ENCODE peak calls at places on chromosomes 7 and 10, in eight cellular contexts. One of them, this sample, is unnamed.

GRCh38 chr7:81150951-81151361 is 232.1 kb upstream of the SEMA3C start:
- DNase-seq in activated naive CD8-positive, alpha-beta T cell treated with anti-CD3 and anti-CD28 coated beads for 36 hours: no peak
- DNase-seq in progenitor cell of endocrine pancreas: no peak
- DNase-seq in uterus: no peak
- DNase-seq in AG04450: no peak
- DNase-seq in kidney epithelial cell: no peak
- DNase-seq in EL: peak
- DNase-seq in stimulated activated CD4-positive, alpha-beta T cell treated with anti-CD3 and anti-CD28 coated beads, Interleukin-1b, Interleukin-23, amount 100 ng/mL, for 1 hour: no peak
- DNase-seq in this sample: peak

GRCh38 chr7:95608344-95609173 is 12.2 kb upstream of the PDK4 start:
- DNase-seq in uterus: peak
- DNase-seq in progenitor cell of endocrine pancreas: peak
- DNase-seq in kidney epithelial cell: peak
- DNase-seq in EL: peak
- DNase-seq in stimulated activated CD4-positive, alpha-beta T cell treated with anti-CD3 and anti-CD28 coated beads, Interleukin-1b, Interleukin-23, amount 100 ng/mL, for 1 hour: no peak
- DNase-seq in activated naive CD8-positive, alpha-beta T cell treated with anti-CD3 and anti-CD28 coated beads for 36 hours: no peak
- DNase-seq in AG04450: peak
- DNase-seq in this sample: peak

GRCh38 chr10:108307925-108308312 is 1143.4 kb upstream of the SORCS1 start:
- DNase-seq in stimulated activated CD4-positive, alpha-beta T cell treated with anti-CD3 and anti-CD28 coated beads, Interleukin-1b, Interleukin-23, amount 100 ng/mL, for 1 hour: no peak
- DNase-seq in progenitor cell of endocrine pancreas: no peak
- DNase-seq in uterus: no peak
- DNase-seq in activated naive CD8-positive, alpha-beta T cell treated with anti-CD3 and anti-CD28 coated beads for 36 hours: no peak
- DNase-seq in AG04450: no peak
- DNase-seq in kidney epithelial cell: no peak
- DNase-seq in EL: no peak
- DNase-seq in this sample: no peak

GRCh38 chr7:114949227-114949626 is 27.3 kb downstream of the MDFIC start:
- DNase-seq in kidney epithelial cell: no peak
- DNase-seq in stimulated activated CD4-positive, alpha-beta T cell treated with anti-CD3 and anti-CD28 coated beads, Interleukin-1b, Interleukin-23, amount 100 ng/mL, for 1 hour: no peak
- DNase-seq in progenitor cell of endocrine pancreas: no peak
- DNase-seq in EL: no peak
- DNase-seq in uterus: no peak
- DNase-seq in activated naive CD8-positive, alpha-beta T cell treated with anti-CD3 and anti-CD28 coated beads for 36 hours: no peak
- DNase-seq in AG04450: no peak
- DNase-seq in this sample: no peak

GRCh38 chr7:91940171-91940570 is 491 bp upstream of the AKAP9 start:
- DNase-seq in kidney epithelial cell: no peak
- DNase-seq in EL: peak
- DNase-seq in uterus: peak
- DNase-seq in progenitor cell of endocrine pancreas: no peak
- DNase-seq in stimulated activated CD4-positive, alpha-beta T cell treated with anti-CD3 and anti-CD28 coated beads, Interleukin-1b, Interleukin-23, amount 100 ng/mL, for 1 hour: no peak
- DNase-seq in activated naive CD8-positive, alpha-beta T cell treated with anti-CD3 and anti-CD28 coated beads for 36 hours: peak
- DNase-seq in AG04450: no peak
- DNase-seq in this sample: peak

GRCh38 chr10:104336829-104337526 is 1.3 kb downstream of the ITPRIP start:
- DNase-seq in kidney epithelial cell: no peak
- DNase-seq in activated naive CD8-positive, alpha-beta T cell treated with anti-CD3 and anti-CD28 coated beads for 36 hours: no peak
- DNase-seq in uterus: no peak
- DNase-seq in EL: peak
- DNase-seq in stimulated activated CD4-positive, alpha-beta T cell treated with anti-CD3 and anti-CD28 coated beads, Interleukin-1b, Interleukin-23, amount 100 ng/mL, for 1 hour: no peak
- DNase-seq in progenitor cell of endocrine pancreas: no peak
- DNase-seq in AG04450: no peak
- DNase-seq in this sample: peak

GRCh38 chr7:2405601-2406345 is 2.4 kb downstream of the CHST12 start:
- DNase-seq in stimulated activated CD4-positive, alpha-beta T cell treated with anti-CD3 and anti-CD28 coated beads, Interleukin-1b, Interleukin-23, amount 100 ng/mL, for 1 hour: no peak
- DNase-seq in EL: no peak
- DNase-seq in AG04450: no peak
- DNase-seq in kidney epithelial cell: no peak
- DNase-seq in uterus: no peak
- DNase-seq in activated naive CD8-positive, alpha-beta T cell treated with anti-CD3 and anti-CD28 coated beads for 36 hours: peak
- DNase-seq in progenitor cell of endocrine pancreas: no peak
- DNase-seq in this sample: no peak

GRCh38 chr10:133616371-133617130 is 10.0 kb downstream of the FRG2B start:
- DNase-seq in progenitor cell of endocrine pancreas: no peak
- DNase-seq in kidney epithelial cell: no peak
- DNase-seq in activated naive CD8-positive, alpha-beta T cell treated with anti-CD3 and anti-CD28 coated beads for 36 hours: no peak
- DNase-seq in uterus: no peak
- DNase-seq in stimulated activated CD4-positive, alpha-beta T cell treated with anti-CD3 and anti-CD28 coated beads, Interleukin-1b, Interleukin-23, amount 100 ng/mL, for 1 hour: no peak
- DNase-seq in AG04450: no peak
- DNase-seq in EL: no peak
- DNase-seq in this sample: peak

GRCh38 chr7:18829518-18830252 is 287.8 kb downstream of the TWIST1 start:
- DNase-seq in progenitor cell of endocrine pancreas: no peak
- DNase-seq in activated naive CD8-positive, alpha-beta T cell treated with anti-CD3 and anti-CD28 coated beads for 36 hours: no peak
- DNase-seq in kidney epithelial cell: no peak
- DNase-seq in stimulated activated CD4-positive, alpha-beta T cell treated with anti-CD3 and anti-CD28 coated beads, Interleukin-1b, Interleukin-23, amount 100 ng/mL, for 1 hour: no peak
- DNase-seq in EL: peak
- DNase-seq in AG04450: no peak
- DNase-seq in uterus: no peak
- DNase-seq in this sample: peak

GRCh38 chr10:128000660-128001059 is 93.8 kb downstream of the PTPRE start:
- DNase-seq in uterus: no peak
- DNase-seq in EL: peak
- DNase-seq in kidney epithelial cell: peak
- DNase-seq in activated naive CD8-positive, alpha-beta T cell treated with anti-CD3 and anti-CD28 coated beads for 36 hours: no peak
- DNase-seq in stimulated activated CD4-positive, alpha-beta T cell treated with anti-CD3 and anti-CD28 coated beads, Interleukin-1b, Interleukin-23, amount 100 ng/mL, for 1 hour: no peak
- DNase-seq in AG04450: no peak
- DNase-seq in progenitor cell of endocrine pancreas: no peak
- DNase-seq in this sample: no peak

GRCh38 chr7:2609001-2609411 is 22.8 kb upstream of the TTYH3 start:
- DNase-seq in EL: no peak
- DNase-seq in stimulated activated CD4-positive, alpha-beta T cell treated with anti-CD3 and anti-CD28 coated beads, Interleukin-1b, Interleukin-23, amount 100 ng/mL, for 1 hour: no peak
- DNase-seq in kidney epithelial cell: no peak
- DNase-seq in progenitor cell of endocrine pancreas: no peak
- DNase-seq in AG04450: no peak
- DNase-seq in activated naive CD8-positive, alpha-beta T cell treated with anti-CD3 and anti-CD28 coated beads for 36 hours: peak
- DNase-seq in uterus: no peak
- DNase-seq in this sample: peak

GRCh38 chr10:71784679-71785272 is 11.5 kb upstream of the VSIR start:
- DNase-seq in stimulated activated CD4-positive, alpha-beta T cell treated with anti-CD3 and anti-CD28 coated beads, Interleukin-1b, Interleukin-23, amount 100 ng/mL, for 1 hour: no peak
- DNase-seq in progenitor cell of endocrine pancreas: no peak
- DNase-seq in uterus: no peak
- DNase-seq in kidney epithelial cell: no peak
- DNase-seq in EL: no peak
- DNase-seq in activated naive CD8-positive, alpha-beta T cell treated with anti-CD3 and anti-CD28 coated beads for 36 hours: no peak
- DNase-seq in AG04450: no peak
- DNase-seq in this sample: no peak

GRCh38 chr10:32190890-32191491 is 134.8 kb upstream of the KIF5B start:
- DNase-seq in progenitor cell of endocrine pancreas: no peak
- DNase-seq in uterus: no peak
- DNase-seq in EL: peak
- DNase-seq in stimulated activated CD4-positive, alpha-beta T cell treated with anti-CD3 and anti-CD28 coated beads, Interleukin-1b, Interleukin-23, amount 100 ng/mL, for 1 hour: no peak
- DNase-seq in activated naive CD8-positive, alpha-beta T cell treated with anti-CD3 and anti-CD28 coated beads for 36 hours: no peak
- DNase-seq in AG04450: no peak
- DNase-seq in kidney epithelial cell: no peak
- DNase-seq in this sample: peak

GRCh38 chr7:55438765-55439525 is 73.8 kb downstream of the LANCL2 start:
- DNase-seq in EL: no peak
- DNase-seq in progenitor cell of endocrine pancreas: no peak
- DNase-seq in kidney epithelial cell: no peak
- DNase-seq in uterus: no peak
- DNase-seq in activated naive CD8-positive, alpha-beta T cell treated with anti-CD3 and anti-CD28 coated beads for 36 hours: no peak
- DNase-seq in stimulated activated CD4-positive, alpha-beta T cell treated with anti-CD3 and anti-CD28 coated beads, Interleukin-1b, Interleukin-23, amount 100 ng/mL, for 1 hour: no peak
- DNase-seq in AG04450: no peak
- DNase-seq in this sample: peak

GRCh38 chr7:35465791-35466336 is 212.0 kb upstream of the TBX20 start:
- DNase-seq in stimulated activated CD4-positive, alpha-beta T cell treated with anti-CD3 and anti-CD28 coated beads, Interleukin-1b, Interleukin-23, amount 100 ng/mL, for 1 hour: no peak
- DNase-seq in AG04450: no peak
- DNase-seq in EL: no peak
- DNase-seq in uterus: no peak
- DNase-seq in activated naive CD8-positive, alpha-beta T cell treated with anti-CD3 and anti-CD28 coated beads for 36 hours: no peak
- DNase-seq in kidney epithelial cell: no peak
- DNase-seq in progenitor cell of endocrine pancreas: no peak
- DNase-seq in this sample: no peak

GRCh38 chr10:87700031-87700796 is 40.5 kb downstream of the PAPSS2 start:
- DNase-seq in kidney epithelial cell: no peak
- DNase-seq in EL: peak
- DNase-seq in activated naive CD8-positive, alpha-beta T cell treated with anti-CD3 and anti-CD28 coated beads for 36 hours: no peak
- DNase-seq in uterus: no peak
- DNase-seq in progenitor cell of endocrine pancreas: no peak
- DNase-seq in AG04450: no peak
- DNase-seq in stimulated activated CD4-positive, alpha-beta T cell treated with anti-CD3 and anti-CD28 coated beads, Interleukin-1b, Interleukin-23, amount 100 ng/mL, for 1 hour: no peak
- DNase-seq in this sample: peak

GRCh38 chr7:47371733-47372368 is 210.1 kb downstream of the TNS3 start:
- DNase-seq in progenitor cell of endocrine pancreas: no peak
- DNase-seq in kidney epithelial cell: peak
- DNase-seq in stimulated activated CD4-positive, alpha-beta T cell treated with anti-CD3 and anti-CD28 coated beads, Interleukin-1b, Interleukin-23, amount 100 ng/mL, for 1 hour: no peak
- DNase-seq in AG04450: no peak
- DNase-seq in EL: peak
- DNase-seq in uterus: peak
- DNase-seq in activated naive CD8-positive, alpha-beta T cell treated with anti-CD3 and anti-CD28 coated beads for 36 hours: no peak
- DNase-seq in this sample: peak

GRCh38 chr10:132158122-132158741 is 28.5 kb upstream of the DPYSL4 start:
- DNase-seq in EL: no peak
- DNase-seq in AG04450: no peak
- DNase-seq in stimulated activated CD4-positive, alpha-beta T cell treated with anti-CD3 and anti-CD28 coated beads, Interleukin-1b, Interleukin-23, amount 100 ng/mL, for 1 hour: no peak
- DNase-seq in activated naive CD8-positive, alpha-beta T cell treated with anti-CD3 and anti-CD28 coated beads for 36 hours: no peak
- DNase-seq in kidney epithelial cell: no peak
- DNase-seq in progenitor cell of endocrine pancreas: no peak
- DNase-seq in uterus: no peak
- DNase-seq in this sample: no peak

GRCh38 chr7:129553861-129554530 is 51.7 kb downstream of the SMKR1 start:
- DNase-seq in EL: peak
- DNase-seq in progenitor cell of endocrine pancreas: no peak
- DNase-seq in AG04450: no peak
- DNase-seq in kidney epithelial cell: no peak
- DNase-seq in uterus: no peak
- DNase-seq in stimulated activated CD4-positive, alpha-beta T cell treated with anti-CD3 and anti-CD28 coated beads, Interleukin-1b, Interleukin-23, amount 100 ng/mL, for 1 hour: no peak
- DNase-seq in activated naive CD8-positive, alpha-beta T cell treated with anti-CD3 and anti-CD28 coated beads for 36 hours: peak
- DNase-seq in this sample: peak